ENCODE peak calls at places on chromosome 2, in ten cellular contexts. One of them, this sample, is unnamed.

GRCh38 chr2:14363976-14364375 is 268.5 kb upstream of the LRATD1 start:
- DNase-seq in iPS-NIHi11: no peak
- DNase-seq in astrocyte of the spinal cord: no peak
- DNase-seq in GM06990: no peak
- DNase-seq in sigmoid colon: no peak
- DNase-seq in stimulated activated CD4-positive, alpha-beta T cell treated with anti-CD3 and anti-CD28 coated beads, Interleukin-1b, Interleukin-23, amount 100 ng/mL, for 24 hours: no peak
- DNase-seq in LoVo: peak
- DNase-seq in C1 segment of cervical spinal cord: no peak
- DNase-seq in HuH-7.5: no peak
- DNase-seq in naive thymus-derived CD8-positive, alpha-beta T cell: no peak
- DNase-seq in this sample: no peak

GRCh38 chr2:121128741-121129659 is 156.0 kb downstream of the TFCP2L1 start:
- DNase-seq in iPS-NIHi11: peak
- DNase-seq in astrocyte of the spinal cord: peak
- DNase-seq in GM06990: no peak
- DNase-seq in sigmoid colon: no peak
- DNase-seq in stimulated activated CD4-positive, alpha-beta T cell treated with anti-CD3 and anti-CD28 coated beads, Interleukin-1b, Interleukin-23, amount 100 ng/mL, for 24 hours: no peak
- DNase-seq in LoVo: peak
- DNase-seq in C1 segment of cervical spinal cord: no peak
- DNase-seq in HuH-7.5: peak
- DNase-seq in naive thymus-derived CD8-positive, alpha-beta T cell: no peak
- DNase-seq in this sample: peak

GRCh38 chr2:122414911-122415310 is 659.5 kb downstream of the TSN start:
- DNase-seq in iPS-NIHi11: no peak
- DNase-seq in astrocyte of the spinal cord: no peak
- DNase-seq in GM06990: no peak
- DNase-seq in sigmoid colon: no peak
- DNase-seq in stimulated activated CD4-positive, alpha-beta T cell treated with anti-CD3 and anti-CD28 coated beads, Interleukin-1b, Interleukin-23, amount 100 ng/mL, for 24 hours: no peak
- DNase-seq in LoVo: no peak
- DNase-seq in C1 segment of cervical spinal cord: no peak
- DNase-seq in HuH-7.5: no peak
- DNase-seq in naive thymus-derived CD8-positive, alpha-beta T cell: no peak
- DNase-seq in this sample: no peak

GRCh38 chr2:37301408-37301807 is 23.2 kb downstream of the PRKD3 start:
- DNase-seq in iPS-NIHi11: no peak
- DNase-seq in astrocyte of the spinal cord: no peak
- DNase-seq in GM06990: no peak
- DNase-seq in sigmoid colon: no peak
- DNase-seq in stimulated activated CD4-positive, alpha-beta T cell treated with anti-CD3 and anti-CD28 coated beads, Interleukin-1b, Interleukin-23, amount 100 ng/mL, for 24 hours: no peak
- DNase-seq in LoVo: no peak
- DNase-seq in C1 segment of cervical spinal cord: no peak
- DNase-seq in HuH-7.5: no peak
- DNase-seq in naive thymus-derived CD8-positive, alpha-beta T cell: no peak
- DNase-seq in this sample: no peak

GRCh38 chr2:124836415-124836814 is 811.3 kb downstream of the CNTNAP5 start:
- DNase-seq in iPS-NIHi11: no peak
- DNase-seq in astrocyte of the spinal cord: peak
- DNase-seq in GM06990: no peak
- DNase-seq in sigmoid colon: no peak
- DNase-seq in stimulated activated CD4-positive, alpha-beta T cell treated with anti-CD3 and anti-CD28 coated beads, Interleukin-1b, Interleukin-23, amount 100 ng/mL, for 24 hours: no peak
- DNase-seq in LoVo: no peak
- DNase-seq in C1 segment of cervical spinal cord: no peak
- DNase-seq in HuH-7.5: no peak
- DNase-seq in naive thymus-derived CD8-positive, alpha-beta T cell: no peak
- DNase-seq in this sample: no peak

GRCh38 chr2:99819766-99820165 is 322.6 kb downstream of the AFF3 start:
- DNase-seq in iPS-NIHi11: peak
- DNase-seq in astrocyte of the spinal cord: no peak
- DNase-seq in GM06990: no peak
- DNase-seq in sigmoid colon: no peak
- DNase-seq in stimulated activated CD4-positive, alpha-beta T cell treated with anti-CD3 and anti-CD28 coated beads, Interleukin-1b, Interleukin-23, amount 100 ng/mL, for 24 hours: no peak
- DNase-seq in LoVo: no peak
- DNase-seq in C1 segment of cervical spinal cord: no peak
- DNase-seq in HuH-7.5: no peak
- DNase-seq in naive thymus-derived CD8-positive, alpha-beta T cell: no peak
- DNase-seq in this sample: no peak

GRCh38 chr2:191839918-191840804 is 6.7 kb downstream of the CAVIN2 start:
- DNase-seq in iPS-NIHi11: no peak
- DNase-seq in astrocyte of the spinal cord: no peak
- DNase-seq in GM06990: no peak
- DNase-seq in sigmoid colon: no peak
- DNase-seq in stimulated activated CD4-positive, alpha-beta T cell treated with anti-CD3 and anti-CD28 coated beads, Interleukin-1b, Interleukin-23, amount 100 ng/mL, for 24 hours: no peak
- DNase-seq in LoVo: no peak
- DNase-seq in C1 segment of cervical spinal cord: no peak
- DNase-seq in HuH-7.5: no peak
- DNase-seq in naive thymus-derived CD8-positive, alpha-beta T cell: no peak
- DNase-seq in this sample: no peak

GRCh38 chr2:146246734-146247523 is 1597.9 kb upstream of the ACVR2A start:
- DNase-seq in iPS-NIHi11: no peak
- DNase-seq in astrocyte of the spinal cord: no peak
- DNase-seq in GM06990: no peak
- DNase-seq in sigmoid colon: no peak
- DNase-seq in stimulated activated CD4-positive, alpha-beta T cell treated with anti-CD3 and anti-CD28 coated beads, Interleukin-1b, Interleukin-23, amount 100 ng/mL, for 24 hours: no peak
- DNase-seq in LoVo: no peak
- DNase-seq in C1 segment of cervical spinal cord: no peak
- DNase-seq in HuH-7.5: no peak
- DNase-seq in naive thymus-derived CD8-positive, alpha-beta T cell: no peak
- DNase-seq in this sample: no peak

GRCh38 chr2:8315766-8316165 is 366.1 kb upstream of the ID2 start:
- DNase-seq in iPS-NIHi11: peak
- DNase-seq in astrocyte of the spinal cord: peak
- DNase-seq in GM06990: no peak
- DNase-seq in sigmoid colon: peak
- DNase-seq in stimulated activated CD4-positive, alpha-beta T cell treated with anti-CD3 and anti-CD28 coated beads, Interleukin-1b, Interleukin-23, amount 100 ng/mL, for 24 hours: no peak
- DNase-seq in LoVo: no peak
- DNase-seq in C1 segment of cervical spinal cord: no peak
- DNase-seq in HuH-7.5: no peak
- DNase-seq in naive thymus-derived CD8-positive, alpha-beta T cell: no peak
- DNase-seq in this sample: no peak

GRCh38 chr2:9709539-9710285 is 78.9 kb upstream of the YWHAQ start:
- DNase-seq in iPS-NIHi11: no peak
- DNase-seq in astrocyte of the spinal cord: no peak
- DNase-seq in GM06990: no peak
- DNase-seq in sigmoid colon: no peak
- DNase-seq in stimulated activated CD4-positive, alpha-beta T cell treated with anti-CD3 and anti-CD28 coated beads, Interleukin-1b, Interleukin-23, amount 100 ng/mL, for 24 hours: no peak
- DNase-seq in LoVo: no peak
- DNase-seq in C1 segment of cervical spinal cord: no peak
- DNase-seq in HuH-7.5: no peak
- DNase-seq in naive thymus-derived CD8-positive, alpha-beta T cell: no peak
- DNase-seq in this sample: no peak

GRCh38 chr2:119914266-119914665 is 98.6 kb upstream of the EPB41L5 start:
- DNase-seq in iPS-NIHi11: no peak
- DNase-seq in astrocyte of the spinal cord: no peak
- DNase-seq in GM06990: no peak
- DNase-seq in sigmoid colon: no peak
- DNase-seq in stimulated activated CD4-positive, alpha-beta T cell treated with anti-CD3 and anti-CD28 coated beads, Interleukin-1b, Interleukin-23, amount 100 ng/mL, for 24 hours: no peak
- DNase-seq in LoVo: no peak
- DNase-seq in C1 segment of cervical spinal cord: no peak
- DNase-seq in HuH-7.5: no peak
- DNase-seq in naive thymus-derived CD8-positive, alpha-beta T cell: no peak
- DNase-seq in this sample: no peak

GRCh38 chr2:234544659-234545611 is 48.1 kb upstream of the ARL4C start:
- DNase-seq in iPS-NIHi11: peak
- DNase-seq in astrocyte of the spinal cord: peak
- DNase-seq in GM06990: peak
- DNase-seq in sigmoid colon: peak
- DNase-seq in stimulated activated CD4-positive, alpha-beta T cell treated with anti-CD3 and anti-CD28 coated beads, Interleukin-1b, Interleukin-23, amount 100 ng/mL, for 24 hours: peak
- DNase-seq in LoVo: peak
- DNase-seq in C1 segment of cervical spinal cord: no peak
- DNase-seq in HuH-7.5: peak
- DNase-seq in naive thymus-derived CD8-positive, alpha-beta T cell: peak
- DNase-seq in this sample: peak

GRCh38 chr2:10495988-10496313 is 47.8 kb upstream of the ODC1 start:
- DNase-seq in iPS-NIHi11: no peak
- DNase-seq in astrocyte of the spinal cord: no peak
- DNase-seq in GM06990: no peak
- DNase-seq in sigmoid colon: no peak
- DNase-seq in stimulated activated CD4-positive, alpha-beta T cell treated with anti-CD3 and anti-CD28 coated beads, Interleukin-1b, Interleukin-23, amount 100 ng/mL, for 24 hours: no peak
- DNase-seq in LoVo: no peak
- DNase-seq in C1 segment of cervical spinal cord: no peak
- DNase-seq in HuH-7.5: no peak
- DNase-seq in naive thymus-derived CD8-positive, alpha-beta T cell: no peak
- DNase-seq in this sample: no peak

GRCh38 chr2:25159947-25160346 is 8.4 kb downstream of the POMC start:
- DNase-seq in iPS-NIHi11: peak
- DNase-seq in astrocyte of the spinal cord: no peak
- DNase-seq in GM06990: no peak
- DNase-seq in sigmoid colon: no peak
- DNase-seq in stimulated activated CD4-positive, alpha-beta T cell treated with anti-CD3 and anti-CD28 coated beads, Interleukin-1b, Interleukin-23, amount 100 ng/mL, for 24 hours: no peak
- DNase-seq in LoVo: no peak
- DNase-seq in C1 segment of cervical spinal cord: no peak
- DNase-seq in HuH-7.5: peak
- DNase-seq in naive thymus-derived CD8-positive, alpha-beta T cell: no peak
- DNase-seq in this sample: no peak

GRCh38 chr2:197857708-197858107 is 53.3 kb downstream of the PLCL1 start:
- DNase-seq in iPS-NIHi11: no peak
- DNase-seq in astrocyte of the spinal cord: no peak
- DNase-seq in GM06990: no peak
- DNase-seq in sigmoid colon: no peak
- DNase-seq in stimulated activated CD4-positive, alpha-beta T cell treated with anti-CD3 and anti-CD28 coated beads, Interleukin-1b, Interleukin-23, amount 100 ng/mL, for 24 hours: no peak
- DNase-seq in LoVo: no peak
- DNase-seq in C1 segment of cervical spinal cord: no peak
- DNase-seq in HuH-7.5: no peak
- DNase-seq in naive thymus-derived CD8-positive, alpha-beta T cell: no peak
- DNase-seq in this sample: no peak

GRCh38 chr2:196404276-196404675 is 232.9 kb upstream of the STK17B start:
- DNase-seq in iPS-NIHi11: no peak
- DNase-seq in astrocyte of the spinal cord: no peak
- DNase-seq in GM06990: no peak
- DNase-seq in sigmoid colon: no peak
- DNase-seq in stimulated activated CD4-positive, alpha-beta T cell treated with anti-CD3 and anti-CD28 coated beads, Interleukin-1b, Interleukin-23, amount 100 ng/mL, for 24 hours: no peak
- DNase-seq in LoVo: no peak
- DNase-seq in C1 segment of cervical spinal cord: no peak
- DNase-seq in HuH-7.5: no peak
- DNase-seq in naive thymus-derived CD8-positive, alpha-beta T cell: no peak
- DNase-seq in this sample: no peak

GRCh38 chr2:217746741-217747287 is 256.0 kb downstream of the TNS1 start:
- DNase-seq in iPS-NIHi11: no peak
- DNase-seq in astrocyte of the spinal cord: no peak
- DNase-seq in GM06990: no peak
- DNase-seq in sigmoid colon: no peak
- DNase-seq in stimulated activated CD4-positive, alpha-beta T cell treated with anti-CD3 and anti-CD28 coated beads, Interleukin-1b, Interleukin-23, amount 100 ng/mL, for 24 hours: no peak
- DNase-seq in LoVo: no peak
- DNase-seq in C1 segment of cervical spinal cord: no peak
- DNase-seq in HuH-7.5: no peak
- DNase-seq in naive thymus-derived CD8-positive, alpha-beta T cell: no peak
- DNase-seq in this sample: no peak

GRCh38 chr2:195318440-195319111 is 338.4 kb upstream of the SLC39A10 start:
- DNase-seq in iPS-NIHi11: peak
- DNase-seq in astrocyte of the spinal cord: peak
- DNase-seq in GM06990: no peak
- DNase-seq in sigmoid colon: no peak
- DNase-seq in stimulated activated CD4-positive, alpha-beta T cell treated with anti-CD3 and anti-CD28 coated beads, Interleukin-1b, Interleukin-23, amount 100 ng/mL, for 24 hours: peak
- DNase-seq in LoVo: peak
- DNase-seq in C1 segment of cervical spinal cord: no peak
- DNase-seq in HuH-7.5: peak
- DNase-seq in naive thymus-derived CD8-positive, alpha-beta T cell: peak
- DNase-seq in this sample: peak

GRCh38 chr2:95356821-95357700 is 45.4 kb upstream of the FAHD2A start:
- DNase-seq in iPS-NIHi11: no peak
- DNase-seq in astrocyte of the spinal cord: no peak
- DNase-seq in GM06990: no peak
- DNase-seq in sigmoid colon: peak
- DNase-seq in stimulated activated CD4-positive, alpha-beta T cell treated with anti-CD3 and anti-CD28 coated beads, Interleukin-1b, Interleukin-23, amount 100 ng/mL, for 24 hours: no peak
- DNase-seq in LoVo: no peak
- DNase-seq in C1 segment of cervical spinal cord: no peak
- DNase-seq in HuH-7.5: no peak
- DNase-seq in naive thymus-derived CD8-positive, alpha-beta T cell: no peak
- DNase-seq in this sample: no peak

GRCh38 chr2:62631160-62632085 is 74.1 kb upstream of the EHBP1 start:
- DNase-seq in iPS-NIHi11: no peak
- DNase-seq in astrocyte of the spinal cord: no peak
- DNase-seq in GM06990: no peak
- DNase-seq in sigmoid colon: no peak
- DNase-seq in stimulated activated CD4-positive, alpha-beta T cell treated with anti-CD3 and anti-CD28 coated beads, Interleukin-1b, Interleukin-23, amount 100 ng/mL, for 24 hours: no peak
- DNase-seq in LoVo: no peak
- DNase-seq in C1 segment of cervical spinal cord: no peak
- DNase-seq in HuH-7.5: no peak
- DNase-seq in naive thymus-derived CD8-positive, alpha-beta T cell: no peak
- DNase-seq in this sample: no peak

GRCh38 chr2:156405586-156405985 is 30.6 kb upstream of the GPD2 start:
- DNase-seq in iPS-NIHi11: no peak
- DNase-seq in astrocyte of the spinal cord: no peak
- DNase-seq in GM06990: no peak
- DNase-seq in sigmoid colon: peak
- DNase-seq in stimulated activated CD4-positive, alpha-beta T cell treated with anti-CD3 and anti-CD28 coated beads, Interleukin-1b, Interleukin-23, amount 100 ng/mL, for 24 hours: no peak
- DNase-seq in LoVo: no peak
- DNase-seq in C1 segment of cervical spinal cord: no peak
- DNase-seq in HuH-7.5: peak
- DNase-seq in naive thymus-derived CD8-positive, alpha-beta T cell: no peak
- DNase-seq in this sample: peak

GRCh38 chr2:72940786-72941185 is 23.5 kb downstream of the EMX1 start:
- DNase-seq in iPS-NIHi11: peak
- DNase-seq in astrocyte of the spinal cord: peak
- DNase-seq in GM06990: no peak
- DNase-seq in sigmoid colon: no peak
- DNase-seq in stimulated activated CD4-positive, alpha-beta T cell treated with anti-CD3 and anti-CD28 coated beads, Interleukin-1b, Interleukin-23, amount 100 ng/mL, for 24 hours: no peak
- DNase-seq in LoVo: no peak
- DNase-seq in C1 segment of cervical spinal cord: no peak
- DNase-seq in HuH-7.5: no peak
- DNase-seq in naive thymus-derived CD8-positive, alpha-beta T cell: no peak
- DNase-seq in this sample: peak

GRCh38 chr2:75614062-75614710 is 32.4 kb upstream of the MRPL19 start:
- DNase-seq in iPS-NIHi11: no peak
- DNase-seq in astrocyte of the spinal cord: no peak
- DNase-seq in GM06990: no peak
- DNase-seq in sigmoid colon: no peak
- DNase-seq in stimulated activated CD4-positive, alpha-beta T cell treated with anti-CD3 and anti-CD28 coated beads, Interleukin-1b, Interleukin-23, amount 100 ng/mL, for 24 hours: no peak
- DNase-seq in LoVo: no peak
- DNase-seq in C1 segment of cervical spinal cord: no peak
- DNase-seq in HuH-7.5: no peak
- DNase-seq in naive thymus-derived CD8-positive, alpha-beta T cell: no peak
- DNase-seq in this sample: no peak

GRCh38 chr2:39139511-39140237 is 18.8 kb upstream of the SOS1 start:
- DNase-seq in iPS-NIHi11: no peak
- DNase-seq in astrocyte of the spinal cord: no peak
- DNase-seq in GM06990: no peak
- DNase-seq in sigmoid colon: no peak
- DNase-seq in stimulated activated CD4-positive, alpha-beta T cell treated with anti-CD3 and anti-CD28 coated beads, Interleukin-1b, Interleukin-23, amount 100 ng/mL, for 24 hours: no peak
- DNase-seq in LoVo: no peak
- DNase-seq in C1 segment of cervical spinal cord: no peak
- DNase-seq in HuH-7.5: no peak
- DNase-seq in naive thymus-derived CD8-positive, alpha-beta T cell: no peak
- DNase-seq in this sample: no peak

GRCh38 chr2:186570587-186570986 is 19.3 kb upstream of the ITGAV start:
- DNase-seq in iPS-NIHi11: no peak
- DNase-seq in astrocyte of the spinal cord: peak
- DNase-seq in GM06990: no peak
- DNase-seq in sigmoid colon: no peak
- DNase-seq in stimulated activated CD4-positive, alpha-beta T cell treated with anti-CD3 and anti-CD28 coated beads, Interleukin-1b, Interleukin-23, amount 100 ng/mL, for 24 hours: no peak
- DNase-seq in LoVo: peak
- DNase-seq in C1 segment of cervical spinal cord: no peak
- DNase-seq in HuH-7.5: no peak
- DNase-seq in naive thymus-derived CD8-positive, alpha-beta T cell: no peak
- DNase-seq in this sample: peak

GRCh38 chr2:47035615-47036488 is 119.3 kb downstream of the STPG4 start:
- DNase-seq in iPS-NIHi11: no peak
- DNase-seq in astrocyte of the spinal cord: no peak
- DNase-seq in GM06990: no peak
- DNase-seq in sigmoid colon: no peak
- DNase-seq in stimulated activated CD4-positive, alpha-beta T cell treated with anti-CD3 and anti-CD28 coated beads, Interleukin-1b, Interleukin-23, amount 100 ng/mL, for 24 hours: no peak
- DNase-seq in LoVo: no peak
- DNase-seq in C1 segment of cervical spinal cord: no peak
- DNase-seq in HuH-7.5: no peak
- DNase-seq in naive thymus-derived CD8-positive, alpha-beta T cell: no peak
- DNase-seq in this sample: no peak

GRCh38 chr2:237888389-237888788 is 29.0 kb downstream of the RAMP1 start:
- DNase-seq in iPS-NIHi11: no peak
- DNase-seq in astrocyte of the spinal cord: peak
- DNase-seq in GM06990: no peak
- DNase-seq in sigmoid colon: no peak
- DNase-seq in stimulated activated CD4-positive, alpha-beta T cell treated with anti-CD3 and anti-CD28 coated beads, Interleukin-1b, Interleukin-23, amount 100 ng/mL, for 24 hours: no peak
- DNase-seq in LoVo: no peak
- DNase-seq in C1 segment of cervical spinal cord: no peak
- DNase-seq in HuH-7.5: no peak
- DNase-seq in naive thymus-derived CD8-positive, alpha-beta T cell: no peak
- DNase-seq in this sample: peak

GRCh38 chr2:71252862-71253261 is 26.0 kb upstream of the PAIP2B start:
- DNase-seq in iPS-NIHi11: no peak
- DNase-seq in astrocyte of the spinal cord: no peak
- DNase-seq in GM06990: no peak
- DNase-seq in sigmoid colon: no peak
- DNase-seq in stimulated activated CD4-positive, alpha-beta T cell treated with anti-CD3 and anti-CD28 coated beads, Interleukin-1b, Interleukin-23, amount 100 ng/mL, for 24 hours: no peak
- DNase-seq in LoVo: no peak
- DNase-seq in C1 segment of cervical spinal cord: no peak
- DNase-seq in HuH-7.5: no peak
- DNase-seq in naive thymus-derived CD8-positive, alpha-beta T cell: no peak
- DNase-seq in this sample: no peak

This sample was measured in brain microvascular endothelial cell.